ENCODE peak calls at places on chromosomes 12 and 14, in four cellular contexts. E is IMR-90, M is AG04450, K is NCI-H1694. I is an unnamed sample.
A peak's percentile ranks its signal among the peaks of the same experiment; 100 is the strongest.

GRCh38 chr12:112861284-112861683 is 45.5 kb upstream of the OAS1 start:
- DNase-seq in K (no peak), M (no peak), E (no peak), I (no peak)

GRCh38 chr12:65720136-65720535 is 104.1 kb upstream of the HMGA2 start:
- DNase-seq in M (no peak), E (peak; percentile 42), K (no peak), I (no peak)

GRCh38 chr14:49173765-49174373 is 412.3 kb downstream of the RPS29 start:
- DNase-seq in E (peak; percentile 69), M (peak; percentile 16), K (peak; percentile 89), I (peak; percentile 4)

GRCh38 chr12:53611304-53611703 is 14.9 kb downstream of the ATF7 start:
- DNase-seq in E (no peak), K (no peak), M (no peak), I (no peak)

GRCh38 chr12:85920324-85920947 is 46.3 kb downstream of the NTS start:
- DNase-seq in E (peak; percentile 6), M (no peak), K (peak; percentile 15), I (no peak)

GRCh38 chr12:109053382-109054123 is 1.2 kb downstream of the USP30 start:
- DNase-seq in K (no peak), E (no peak), M (no peak), I (no peak)

GRCh38 chr12:19967486-19967885 is 400.9 kb upstream of the PDE3A start:
- DNase-seq in M (peak; percentile 51), E (peak; percentile 96), K (no peak), I (peak; percentile 70)

GRCh38 chr12:120955232-120955631 is 23.1 kb upstream of the HNF1A start:
- DNase-seq in K (no peak), E (no peak), M (no peak), I (no peak)

GRCh38 chr12:21583587-21583986 is 21.1 kb downstream of the GYS2 start:
- DNase-seq in M (no peak), K (no peak), E (no peak), I (no peak)

GRCh38 chr14:72980863-72981262 is 46.0 kb downstream of the ZFYVE1 start:
- DNase-seq in E (no peak), M (no peak), K (no peak), I (no peak)

GRCh38 chr12:62720661-62721330 is 214.2 kb downstream of the PPM1H start:
- DNase-seq in E (peak; percentile 83), K (peak; percentile 78), M (no peak), I (no peak)

GRCh38 chr14:74549588-74549987 is 56.0 kb downstream of the ISCA2 start:
- DNase-seq in E (no peak), M (no peak), K (no peak), I (no peak)

GRCh38 chr12:11677752-11678151 is 28.3 kb downstream of the ETV6 start:
- DNase-seq in E (no peak), M (no peak), K (no peak), I (no peak)

GRCh38 chr12:103085541-103085940 is 128.1 kb downstream of the ASCL1 start:
- DNase-seq in M (no peak), E (no peak), K (no peak), I (no peak)

GRCh38 chr12:40632933-40633332 is 59.3 kb upstream of the CNTN1 start:
- DNase-seq in K (no peak), M (no peak), E (no peak), I (no peak)

GRCh38 chr12:19177754-19178153 is 48.2 kb downstream of the PLEKHA5 start:
- DNase-seq in K (no peak), M (no peak), E (peak; percentile 79), I (no peak)

GRCh38 chr12:46382425-46382973 is 9.9 kb upstream of the SLC38A2 start:
- DNase-seq in M (no peak), K (no peak), E (no peak), I (no peak)

GRCh38 chr12:101221301-101221700 is 11.3 kb upstream of the SLC5A8 start:
- DNase-seq in E (no peak), M (no peak), K (no peak), I (no peak)

GRCh38 chr12:40248585-40249297 is 23.9 kb downstream of the LRRK2 start:
- DNase-seq in M (no peak), K (no peak), E (no peak), I (no peak)